ENCODE peak calls at places on chromosomes 4 and X, in four cellular contexts. T is fibroblast of pulmonary artery, A is choroid plexus epithelial cell, H is astrocyte of the spinal cord. Y is an unnamed sample.

GRCh38 chrX:69319376-69319775 is 154.1 kb upstream of the PJA1 start:
- DNase-seq in T (no peak), A (no peak), H (no peak), Y (no peak)

GRCh38 chr4:113467581-113467980 is 294.0 kb downstream of the CAMK2D start:
- DNase-seq in T (peak; percentile 85), A (peak; percentile 77), H (peak; percentile 62), Y (no peak)

GRCh38 chr4:188596027-188596426 is 456.8 kb downstream of the TRIML1 start:
- DNase-seq in T (peak; percentile 4), A (no peak), H (no peak), Y (no peak)

GRCh38 chr4:116020141-116020722 is 906.8 kb upstream of the NDST4 start:
- DNase-seq in T (no peak), A (no peak), H (no peak), Y (no peak)

GRCh38 chrX:112654871-112655270 is 24.9 kb downstream of the LHFPL1 start:
- DNase-seq in T (peak; percentile 58), A (peak; percentile 50), H (peak; percentile 66), Y (peak; percentile 26)

GRCh38 chrX:43969504-43970501 is 3.4 kb downstream of the NDP start:
- DNase-seq in T (no peak), A (peak; percentile 23), H (peak; percentile 47), Y (no peak)

GRCh38 chrX:132737743-132738142 is 220.7 kb downstream of the HS6ST2 start:
- DNase-seq in T (no peak), A (no peak), H (no peak), Y (no peak)

GRCh38 chr4:37663552-37663951 is 22.6 kb downstream of the RELL1 start:
- DNase-seq in T (no peak), A (no peak), H (no peak), Y (no peak)

GRCh38 chrX:137025930-137026329 is 7.9 kb downstream of the GPR101 start:
- DNase-seq in T (no peak), A (no peak), H (no peak), Y (no peak)

GRCh38 chrX:19715711-19716638 is 171.4 kb downstream of the SH3KBP1 start:
- DNase-seq in T (no peak), A (no peak), H (no peak), Y (no peak)

GRCh38 chr4:107299646-107300045 is 263.5 kb upstream of the DKK2 start:
- DNase-seq in T (no peak), A (no peak), H (peak; percentile 71), Y (no peak)

GRCh38 chr4:81913427-81913878 is 441.7 kb upstream of the RASGEF1B start:
- DNase-seq in T (peak; percentile 49), A (peak; percentile 21), H (peak; percentile 1), Y (no peak)

GRCh38 chr4:159010563-159011260 is 92.2 kb upstream of the RAPGEF2 start:
- DNase-seq in T (peak; percentile 87), A (peak; percentile 84), H (peak; percentile 77), Y (peak; percentile 85)

GRCh38 chr4:41661447-41662076 is 87.0 kb downstream of the PHOX2B start:
- DNase-seq in T (peak; percentile 69), A (peak; percentile 77), H (peak; percentile 54), Y (peak; percentile 53)

GRCh38 chr4:98625399-98625798 is 33.0 kb downstream of the TSPAN5 start:
- DNase-seq in T (peak; percentile 32), A (peak; percentile 39), H (no peak), Y (no peak)

GRCh38 chr4:7532043-7532442 is 97.3 kb upstream of the PSAPL1 start:
- DNase-seq in T (no peak), A (no peak), H (no peak), Y (no peak)

GRCh38 chrX:154539077-154539476 is 7.6 kb downstream of the G6PD start:
- DNase-seq in T (no peak), A (no peak), H (no peak), Y (no peak)

GRCh38 chr4:126593626-126594025 is 1039.1 kb upstream of the INTU start:
- DNase-seq in T (no peak), A (no peak), H (no peak), Y (no peak)

GRCh38 chr4:126591583-126591982 is 1041.2 kb upstream of the INTU start:
- DNase-seq in T (no peak), A (peak; percentile 37), H (peak; percentile 15), Y (no peak)

GRCh38 chr4:126595643-126596042 is 1037.1 kb upstream of the INTU start:
- DNase-seq in T (no peak), A (no peak), H (no peak), Y (no peak)

GRCh38 chr4:126592088-126592487 is 1040.7 kb upstream of the INTU start:
- DNase-seq in T (peak; percentile 13), A (peak; percentile 33), H (peak; percentile 17), Y (peak; percentile 0)
- TF ChIP-seq CTCF in T (peak; percentile 42), A (peak; percentile 49), H (peak; percentile 41), Y (peak; percentile 61)

DNA sequence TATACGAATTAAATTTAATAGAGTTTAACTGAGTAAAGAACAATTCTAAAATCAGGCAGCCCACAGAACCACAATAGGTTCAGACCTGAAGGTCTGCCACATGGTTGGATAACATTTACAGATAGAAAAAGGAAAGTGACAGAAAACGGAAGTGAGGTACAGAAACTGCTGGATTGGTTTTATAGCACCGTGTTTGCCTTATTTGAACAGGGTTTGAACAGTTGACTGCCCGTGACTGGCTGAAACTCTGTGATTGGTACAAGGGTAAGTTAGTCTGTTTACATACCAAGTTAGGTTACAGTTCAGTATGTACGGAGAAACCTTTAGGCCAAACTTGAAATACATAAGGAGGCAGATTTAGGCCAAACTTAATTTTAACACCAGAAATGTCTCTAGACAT is 64.1 kb upstream of the ATXN3L start:
- DNase-seq in T (no peak), A (no peak), H (no peak), Y (no peak)
- H3K4me3 ChIP-seq in T (no peak overlapping the region), A (no peak overlapping the region), H (no peak overlapping the region), Y (no peak overlapping the region)

GRCh38 chr4:55008166-55009056 is 117.0 kb downstream of the KDR start:
- DNase-seq in T (peak; percentile 17), A (no peak), H (no peak), Y (no peak)
- TF ChIP-seq CTCF in T (peak; percentile 52), A (peak; percentile 70), H (peak; percentile 45), Y (peak; percentile 23)

GRCh38 chrX:51053741-51054140 is 143.2 kb downstream of the BMP15 start:
- DNase-seq in T (no peak), A (no peak), H (no peak), Y (no peak)
- H3K4me3 ChIP-seq in T (no peak overlapping the region), A (no peak overlapping the region), H (no peak overlapping the region), Y (no peak overlapping the region)

GRCh38 chr4:110371016-110371795 is 104.7 kb upstream of the ENPEP start:
- DNase-seq in T (no peak), A (peak; percentile 35), H (peak; percentile 7), Y (no peak)
- TF ChIP-seq CTCF in T (no peak), A (no peak), H (no peak), Y (no peak)

DNA sequence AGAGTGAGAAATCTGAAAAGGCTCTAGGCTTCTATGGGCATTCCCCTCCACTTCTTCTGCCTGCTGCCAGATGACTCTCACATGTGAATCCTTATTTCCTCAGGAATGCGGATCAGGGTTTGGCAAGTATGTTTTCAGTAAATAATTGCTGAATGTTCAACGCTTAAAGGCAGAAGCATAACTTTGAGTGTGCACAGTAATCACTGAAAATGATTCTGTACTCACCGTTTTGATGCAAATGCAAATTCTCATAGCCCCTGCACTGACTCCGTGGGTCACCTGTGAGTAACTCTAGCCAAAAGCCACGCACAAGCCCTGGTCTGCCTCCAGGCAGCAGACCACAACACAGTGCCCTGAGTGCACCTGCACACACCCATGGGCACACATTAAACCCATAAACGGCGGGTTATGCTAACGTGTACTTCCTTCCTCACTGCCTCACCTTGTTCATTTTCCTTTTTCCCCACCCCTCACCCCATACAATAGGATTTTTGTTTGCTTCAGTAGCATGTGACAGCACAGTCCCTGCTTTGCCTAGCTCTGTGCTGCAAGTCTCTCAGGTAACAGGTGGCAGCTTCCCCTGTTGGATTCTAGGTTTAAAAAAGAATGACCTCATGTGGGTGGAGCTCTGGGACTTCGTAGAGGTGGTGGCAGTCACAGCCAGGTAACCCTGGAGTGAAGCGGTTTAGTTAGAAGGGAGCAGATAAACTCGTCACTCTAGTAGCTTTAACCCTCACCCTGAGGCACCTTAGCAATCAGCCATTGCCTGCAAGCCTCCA is at the start of gene ARHGEF38:
- DNase-seq in T (no peak), A (peak; percentile 55), H (peak; percentile 25), Y (peak; percentile 42)
- H3K4me3 ChIP-seq in T (no peak within 1 kb of the TSS), A (no peak within 1 kb of the TSS), H (no peak within 1 kb of the TSS), Y (no peak within 1 kb of the TSS)